ENCODE peak calls at places on chromosomes 4 and X, in four cellular contexts. F, C, O and W are unnamed samples.

GRCh38 chrX:138748480-138748879 is 37.0 kb upstream of the FGF13 start:
- DNase-seq in F (no peak), O (no peak), C (peak), W (no peak)

GRCh38 chrX:40281341-40282005 is 183.7 kb upstream of the BCOR start:
- DNase-seq in C (no peak), F (no peak), O (no peak), W (no peak)

GRCh38 chr4:81314196-81314896 is 99.3 kb upstream of the PRKG2 start:
- DNase-seq in O (no peak), F (no peak), C (peak), W (no peak)

GRCh38 chr4:112842513-112842912 is 205.6 kb downstream of the LARP7 start:
- DNase-seq in O (no peak), C (no peak), F (no peak), W (no peak)

GRCh38 chr4:177047070-177047850 is 254.5 kb upstream of the VEGFC start:
- DNase-seq in F (peak), O (peak), C (peak), W (peak)

GRCh38 chr4:126784966-126785580 is 847.7 kb upstream of the INTU start:
- DNase-seq in O (no peak), C (no peak), F (no peak), W (no peak)

GRCh38 chrX:13733506-13733905 is 914 bp downstream of the TRAPPC2 start:
- DNase-seq in O (no peak), F (no peak), C (no peak), W (no peak)

GRCh38 chrX:136754641-136755040 is 26.1 kb downstream of the ARHGEF6 start:
- DNase-seq in F (no peak), O (peak), C (peak), W (no peak)

GRCh38 chr4:145446184-145446583 is 35.5 kb upstream of the SMAD1 start:
- DNase-seq in O (no peak), C (no peak), F (no peak), W (no peak)

GRCh38 chr4:96004341-96004740 is 164.4 kb downstream of the PDHA2 start:
- DNase-seq in F (peak), C (no peak), O (no peak), W (no peak)